ENCODE peak calls at places on chromosomes 16 and 17, in seven cellular contexts. A, B, G, N, V, Q and M are unnamed samples.
A peak's percentile ranks its signal among the peaks of the same experiment; 100 is the strongest.

GRCh38 chr17:60525347-60525623 is 757 bp downstream of the APPBP2 start:
- DNase-seq in A (peak; percentile 16), B (peak; percentile 42), G (no peak), N (no peak), V (no peak), Q (no peak), M (peak; percentile 7)

GRCh38 chr16:3020604-3021448 is 658 bp downstream of the TNFRSF12A start:
- DNase-seq in A (peak; percentile 96), B (peak; percentile 97), G (peak; percentile 90), N (peak; percentile 85), V (peak; percentile 67), Q (peak; percentile 85), M (peak; percentile 96)

GRCh38 chr17:62597920-62598319 is 29.6 kb upstream of the MRC2 start:
- DNase-seq in A (no peak), B (no peak), G (peak; percentile 82), N (no peak), V (no peak), Q (no peak), M (no peak)

GRCh38 chr16:31032736-31033708 is at the start of gene STX4:
- DNase-seq in A (peak; percentile 96), B (peak; percentile 98), G (peak; percentile 98), N (peak; percentile 98), V (peak; percentile 97), Q (peak; percentile 96), M (peak; percentile 95)

GRCh38 chr16:4178468-4179010 is 62.3 kb upstream of the ADCY9 start:
- DNase-seq in A (no peak), B (no peak), G (no peak), N (no peak), V (no peak), Q (no peak), M (no peak)

GRCh38 chr16:22191966-22192260 is 14.2 kb upstream of the EEF2K start:
- DNase-seq in A (no peak), B (peak; percentile 26), G (no peak), N (no peak), V (no peak), Q (no peak), M (peak; percentile 27)

GRCh38 chr17:65374966-65375365 is 186.5 kb downstream of the AXIN2 start:
- DNase-seq in A (no peak), B (no peak), G (no peak), N (no peak), V (no peak), Q (no peak), M (no peak)

GRCh38 chr17:74453665-74454196 is 12.7 kb upstream of the CD300A start:
- DNase-seq in A (no peak), B (peak; percentile 91), G (no peak), N (no peak), V (peak; percentile 45), Q (peak; percentile 94), M (no peak)

GRCh38 chr17:9839433-9839832 is 13.7 kb downstream of the GLP2R start:
- DNase-seq in A (peak; percentile 60), B (peak; percentile 8), G (peak; percentile 24), N (no peak), V (no peak), Q (peak; percentile 17), M (peak; percentile 40)

GRCh38 chr16:86874141-86874540 is 295.8 kb downstream of the FOXL1 start:
- DNase-seq in A (peak; percentile 42), B (no peak), G (peak; percentile 16), N (no peak), V (no peak), Q (peak; percentile 80), M (peak; percentile 25)

GRCh38 chr17:56629450-56630187 is 36.1 kb downstream of the NOG start:
- DNase-seq in A (peak; percentile 87), B (no peak), G (peak; percentile 53), N (peak; percentile 17), V (no peak), Q (peak; percentile 62), M (peak; percentile 18)

GRCh38 chr16:84959784-84960417 is 51.4 kb downstream of the ZDHHC7 start:
- DNase-seq in A (no peak), B (no peak), G (no peak), N (no peak), V (no peak), Q (no peak), M (no peak)